ENCODE peak calls at places on chromosomes 3 and 15, in eight cellular contexts. T is A549, E is heart left ventricle, H is prostate gland, K is body of pancreas, V is spleen, U is K562, B is stomach. L is an unnamed sample.
A peak's percentile ranks its signal among the peaks of the same experiment; 100 is the strongest.

GRCh38 chr3:62046326-62046725 is 327.0 kb downstream of the FEZF2 start:
- DNase-seq in T (no peak), E (no peak), H (no peak), K (no peak), V (no peak), U (no peak), B (no peak), L (no peak)

GRCh38 chr3:122754867-122755835 is 38.5 kb downstream of the HSPBAP1 start:
- DNase-seq in T (peak; percentile 49), E (no peak), H (no peak), K (no peak), V (no peak), U (peak; percentile 37), B (no peak), L (no peak)

GRCh38 chr3:126991366-126992200 is 8.7 kb downstream of the PLXNA1 start:
- DNase-seq in T (no peak), E (no peak), H (no peak), K (no peak), V (no peak), U (no peak), B (no peak), L (no peak)

GRCh38 chr15:42157381-42157780 is 945 bp upstream of the PLA2G4F start:
- DNase-seq in T (no peak), E (no peak), H (no peak), K (no peak), V (no peak), U (no peak), B (peak; percentile 22), L (no peak)

GRCh38 chr3:154931484-154931883 is 148.6 kb upstream of the MME start:
- DNase-seq in T (no peak), E (no peak), H (no peak), K (no peak), V (no peak), U (no peak), B (no peak), L (no peak)

GRCh38 chr3:132595036-132595435 is 2.0 kb upstream of the ACKR4 start:
- DNase-seq in T (no peak), E (no peak), H (no peak), K (no peak), V (no peak), U (no peak), B (no peak), L (no peak)

GRCh38 chr3:53254190-53254809 is 1.5 kb downstream of the TKT start:
- DNase-seq in T (no peak), E (no peak), H (no peak), K (peak; percentile 72), V (no peak), U (no peak), B (no peak), L (no peak)

GRCh38 chr3:77655421-77655820 is 615.5 kb downstream of the ROBO2 start:
- DNase-seq in T (no peak), E (no peak), H (no peak), K (no peak), V (no peak), U (no peak), B (no peak), L (no peak)

GRCh38 chr3:1406250-1406649 is 313.4 kb downstream of the CNTN6 start:
- DNase-seq in T (no peak), E (no peak), H (no peak), K (no peak), V (no peak), U (no peak), B (no peak), L (no peak)

GRCh38 chr15:40766906-40767837 is 2.6 kb upstream of the C15orf62 start:
- DNase-seq in T (no peak), E (no peak), H (no peak), K (no peak), V (no peak), U (no peak), B (no peak), L (no peak)

GRCh38 chr3:42541079-42541478 is 38.6 kb downstream of the VIPR1 start:
- DNase-seq in T (no peak), E (no peak), H (no peak), K (no peak), V (no peak), U (no peak), B (no peak), L (no peak)

GRCh38 chr15:68792901-68793766 is 27.6 kb downstream of the ANP32A start:
- DNase-seq in T (no peak), E (no peak), H (peak; percentile 94), K (peak; percentile 94), V (no peak), U (no peak), B (peak; percentile 92), L (no peak)

GRCh38 chr3:111874177-111874820 is 15.2 kb downstream of the PHLDB2 start:
- DNase-seq in T (peak; percentile 46), E (no peak), H (no peak), K (no peak), V (no peak), U (no peak), B (no peak), L (no peak)

GRCh38 chr3:38497026-38497425 is 886 bp downstream of the EXOG start:
- DNase-seq in T (no peak), E (no peak), H (no peak), K (no peak), V (no peak), U (peak; percentile 42), B (no peak), L (no peak)

GRCh38 chr3:70855139-70855538 is 542.7 kb upstream of the MDFIC2 start:
- DNase-seq in T (no peak), E (no peak), H (no peak), K (no peak), V (no peak), U (no peak), B (no peak), L (no peak)

GRCh38 chr3:98651766-98652077 is 58.3 kb upstream of the CPOX start:
- DNase-seq in T (no peak), E (no peak), H (no peak), K (no peak), V (no peak), U (no peak), B (no peak), L (no peak)

DNA sequence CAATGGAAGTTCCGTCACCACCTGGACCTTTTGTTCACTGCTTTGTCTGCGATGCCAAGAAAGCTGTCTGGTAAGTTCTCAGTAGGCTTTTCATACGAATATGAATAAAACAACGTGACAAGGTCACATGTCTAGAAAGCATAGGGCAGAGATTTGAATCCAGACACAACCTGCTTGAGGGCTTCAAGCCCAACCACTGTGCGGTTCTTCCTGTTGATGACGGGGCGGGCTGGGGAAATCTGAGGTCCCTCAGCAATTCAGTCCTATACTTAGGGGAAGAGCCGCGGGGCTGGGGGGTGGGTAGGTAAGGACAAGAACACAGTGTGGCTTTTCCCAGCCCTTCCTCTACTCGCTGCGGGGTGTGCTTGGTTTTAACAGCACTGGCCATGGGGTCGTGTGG is 32.4 kb upstream of the SMAD3 start:
- DNase-seq in T (no peak), E (no peak), H (no peak), K (no peak), V (no peak), U (no peak), B (no peak), L (no peak)
- H3K4me3 ChIP-seq in T (no peak overlapping the region), E (no peak overlapping the region), H (no peak overlapping the region), K (no peak overlapping the region), V (peak overlapping the region; percentile 15), U (no peak overlapping the region), B (peak overlapping the region; percentile 39), L (no peak overlapping the region)

DNA sequence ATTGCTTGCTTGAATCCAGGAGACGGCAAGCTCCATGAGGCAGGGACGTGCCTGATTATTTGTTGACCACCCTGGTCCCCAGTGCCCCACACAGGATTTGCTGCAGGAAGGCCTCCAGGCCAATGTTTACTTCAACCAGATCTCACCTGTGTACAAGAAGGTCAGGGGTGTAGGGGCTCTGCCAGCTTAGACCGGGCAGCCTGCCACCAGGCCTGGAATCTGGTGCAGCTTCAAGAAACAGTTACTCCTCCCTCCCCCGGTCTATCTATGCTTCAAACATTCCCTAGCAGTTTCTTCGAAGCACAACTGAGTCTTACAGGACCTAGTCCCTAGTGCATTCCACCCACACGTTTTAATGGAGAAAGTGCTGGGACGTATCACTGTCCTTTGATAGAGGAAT is 8.1 kb downstream of the SH3BP5 start:
- DNase-seq in T (no peak), E (no peak), H (no peak), K (peak; percentile 78), V (no peak), U (no peak), B (peak; percentile 67), L (peak; percentile 71)
- H3K27ac ChIP-seq in T (no peak overlapping the region), E (peak overlapping the region; percentile 34), H (no peak overlapping the region), K (peak overlapping the region; percentile 32), V (no peak overlapping the region), U (no peak overlapping the region), B (no peak overlapping the region), L (peak overlapping the region; percentile 93)

GRCh38 chr15:64157599-64158125 is 5.2 kb downstream of the PPIB start:
- DNase-seq in T (no peak), E (no peak), H (no peak), K (no peak), V (no peak), U (no peak), B (no peak), L (no peak)
- TF ChIP-seq POLR2A in T (no peak), E (no peak), H (no peak), K (no peak), V (no peak), U (no peak), B (no peak), L (no peak)

GRCh38 chr3:168341965-168342719 is 246.4 kb upstream of the GOLIM4 start:
- DNase-seq in T (no peak), E (no peak), H (no peak), K (no peak), V (no peak), U (no peak), B (no peak), L (no peak)

GRCh38 chr3:168342946-168343856 is 247.5 kb upstream of the GOLIM4 start:
- DNase-seq in T (no peak), E (no peak), H (no peak), K (no peak), V (no peak), U (no peak), B (no peak), L (no peak)

GRCh38 chr3:168338176-168338575 is 242.5 kb upstream of the GOLIM4 start:
- DNase-seq in T (no peak), E (no peak), H (no peak), K (no peak), V (no peak), U (no peak), B (no peak), L (no peak)

GRCh38 chr3:168336276-168336675 is 240.6 kb upstream of the GOLIM4 start:
- DNase-seq in T (no peak), E (no peak), H (no peak), K (no peak), V (no peak), U (no peak), B (no peak), L (no peak)

DNA sequence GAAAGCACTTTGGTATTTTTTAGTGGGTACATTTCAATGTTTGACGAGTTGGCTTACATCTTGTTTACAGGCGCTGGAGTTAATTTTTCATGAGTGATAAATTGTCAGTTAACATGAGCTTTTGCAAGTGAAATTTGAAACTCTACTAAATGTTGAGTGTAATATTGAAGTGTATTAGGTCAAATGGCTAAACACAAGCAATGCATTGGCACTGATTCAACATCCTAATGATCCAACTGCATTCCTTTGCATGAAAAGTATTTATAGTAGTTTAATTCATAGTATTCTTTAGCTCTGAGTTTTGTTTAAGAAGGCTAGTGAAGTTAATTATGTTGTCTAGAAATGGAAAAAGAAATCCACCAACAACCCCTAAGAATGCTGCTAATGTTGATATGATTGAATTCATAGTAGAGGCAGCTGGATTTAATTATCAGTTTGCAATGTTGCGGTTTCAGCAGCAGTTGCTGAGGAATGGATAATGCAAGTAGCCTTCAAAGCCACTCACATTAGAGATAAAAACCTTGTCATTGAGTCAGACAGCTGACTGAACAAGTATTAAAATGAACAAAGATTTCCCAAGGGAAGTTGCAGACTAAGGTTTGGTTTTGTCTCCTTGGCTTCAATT is 245.6 kb upstream of the GOLIM4 start:
- DNase-seq in T (no peak), E (no peak), H (no peak), K (no peak), V (no peak), U (no peak), B (no peak), L (no peak)
- H3K4me3 ChIP-seq in T (no peak overlapping the region), E (no peak overlapping the region), H (no peak overlapping the region), K (no peak overlapping the region), V (no peak overlapping the region), U (no peak overlapping the region), B (no peak overlapping the region), L (no peak overlapping the region)